ENCODE peak calls at places on chromosome 13, in four cellular contexts. One of them, this sample, is unnamed.

GRCh38 chr13:79393564-79394249 is 12.3 kb downstream of the RBM26 start:
- DNase-seq in thoracic aorta: no peak
- DNase-seq in transverse colon: peak
- DNase-seq in right atrium auricular region: no peak
- DNase-seq in this sample: no peak

GRCh38 chr13:75076476-75076875 is 405.5 kb downstream of the TBC1D4 start:
- DNase-seq in thoracic aorta: no peak
- DNase-seq in transverse colon: no peak
- DNase-seq in right atrium auricular region: no peak
- DNase-seq in this sample: no peak

GRCh38 chr13:99046851-99047250 is 69.0 kb upstream of the DOCK9 start:
- DNase-seq in thoracic aorta: no peak
- DNase-seq in transverse colon: no peak
- DNase-seq in right atrium auricular region: no peak
- DNase-seq in this sample: no peak

GRCh38 chr13:113794764-113795173 is 35.7 kb downstream of the TMEM255B start:
- DNase-seq in thoracic aorta: no peak
- DNase-seq in transverse colon: no peak
- DNase-seq in right atrium auricular region: no peak
- DNase-seq in this sample: no peak

GRCh38 chr13:46660408-46660807 is 107.4 kb downstream of the LRCH1 start:
- DNase-seq in thoracic aorta: no peak
- DNase-seq in transverse colon: no peak
- DNase-seq in right atrium auricular region: no peak
- DNase-seq in this sample: no peak

GRCh38 chr13:47897411-47898050 is 103.5 kb downstream of the SUCLA2 start:
- DNase-seq in thoracic aorta: no peak
- DNase-seq in transverse colon: no peak
- DNase-seq in right atrium auricular region: no peak
- DNase-seq in this sample: no peak

GRCh38 chr13:100131863-100132574 is 43.1 kb downstream of the PCCA start:
- DNase-seq in thoracic aorta: no peak
- DNase-seq in transverse colon: no peak
- DNase-seq in right atrium auricular region: no peak
- DNase-seq in this sample: no peak

GRCh38 chr13:25207291-25207690 is 35.2 kb upstream of the AMER2 start:
- DNase-seq in thoracic aorta: no peak
- DNase-seq in transverse colon: no peak
- DNase-seq in right atrium auricular region: no peak
- DNase-seq in this sample: no peak

GRCh38 chr13:113161433-113161832 is 3.0 kb downstream of the PROZ start:
- DNase-seq in thoracic aorta: no peak
- DNase-seq in transverse colon: no peak
- DNase-seq in right atrium auricular region: no peak
- DNase-seq in this sample: no peak

GRCh38 chr13:90640976-90641375 is 706.5 kb upstream of the MIR17HG start:
- DNase-seq in thoracic aorta: no peak
- DNase-seq in transverse colon: no peak
- DNase-seq in right atrium auricular region: no peak
- DNase-seq in this sample: no peak

GRCh38 chr13:95698047-95698749 is 21.3 kb downstream of the DNAJC3 start:
- DNase-seq in thoracic aorta: no peak
- DNase-seq in transverse colon: no peak
- DNase-seq in right atrium auricular region: no peak
- DNase-seq in this sample: no peak
- TF ChIP-seq CTCF in thoracic aorta: no peak
- TF ChIP-seq CTCF in transverse colon: peak
- TF ChIP-seq CTCF in right atrium auricular region: peak
- TF ChIP-seq CTCF in this sample: no peak

GRCh38 chr13:32045963-32046785 is 14.6 kb downstream of the FRY start:
- DNase-seq in thoracic aorta: no peak
- DNase-seq in transverse colon: no peak
- DNase-seq in right atrium auricular region: no peak
- DNase-seq in this sample: no peak

GRCh38 chr13:32045537-32045936 is 14.0 kb downstream of the FRY start:
- DNase-seq in thoracic aorta: no peak
- DNase-seq in transverse colon: no peak
- DNase-seq in right atrium auricular region: no peak
- DNase-seq in this sample: no peak

GRCh38 chr13:32048816-32049215 is 17.2 kb downstream of the FRY start:
- DNase-seq in thoracic aorta: no peak
- DNase-seq in transverse colon: no peak
- DNase-seq in right atrium auricular region: no peak
- DNase-seq in this sample: no peak

GRCh38 chr13:32047088-32047487 is 15.5 kb downstream of the FRY start:
- DNase-seq in thoracic aorta: no peak
- DNase-seq in transverse colon: no peak
- DNase-seq in right atrium auricular region: no peak
- DNase-seq in this sample: no peak

GRCh38 chr13:32047796-32048195 is 16.2 kb downstream of the FRY start:
- DNase-seq in thoracic aorta: no peak
- DNase-seq in transverse colon: no peak
- DNase-seq in right atrium auricular region: no peak
- DNase-seq in this sample: no peak
- TF ChIP-seq CTCF in thoracic aorta: no peak
- TF ChIP-seq CTCF in transverse colon: no peak
- TF ChIP-seq CTCF in right atrium auricular region: no peak
- TF ChIP-seq CTCF in this sample: no peak

GRCh38 chr13:111068009-111068350 is 47.1 kb upstream of the ARHGEF7 start:
- DNase-seq in thoracic aorta: no peak
- DNase-seq in transverse colon: no peak
- DNase-seq in right atrium auricular region: no peak
- DNase-seq in this sample: no peak
- TF ChIP-seq CTCF in thoracic aorta: no peak
- TF ChIP-seq CTCF in transverse colon: peak
- TF ChIP-seq CTCF in right atrium auricular region: peak
- TF ChIP-seq CTCF in this sample: no peak

GRCh38 chr13:109790071-109790470 is 3.7 kb upstream of the IRS2 start:
- DNase-seq in thoracic aorta: no peak
- DNase-seq in transverse colon: no peak
- DNase-seq in right atrium auricular region: no peak
- DNase-seq in this sample: no peak

GRCh38 chr13:109788372-109789195 is 2.2 kb upstream of the IRS2 start:
- DNase-seq in thoracic aorta: no peak
- DNase-seq in transverse colon: no peak
- DNase-seq in right atrium auricular region: no peak
- DNase-seq in this sample: no peak

GRCh38 chr13:109789262-109789661 is 2.9 kb upstream of the IRS2 start:
- DNase-seq in thoracic aorta: no peak
- DNase-seq in transverse colon: no peak
- DNase-seq in right atrium auricular region: no peak
- DNase-seq in this sample: no peak

GRCh38 chr13:109792416-109793090 is 6.2 kb upstream of the IRS2 start:
- DNase-seq in thoracic aorta: no peak
- DNase-seq in transverse colon: no peak
- DNase-seq in right atrium auricular region: no peak
- DNase-seq in this sample: no peak

DNA sequence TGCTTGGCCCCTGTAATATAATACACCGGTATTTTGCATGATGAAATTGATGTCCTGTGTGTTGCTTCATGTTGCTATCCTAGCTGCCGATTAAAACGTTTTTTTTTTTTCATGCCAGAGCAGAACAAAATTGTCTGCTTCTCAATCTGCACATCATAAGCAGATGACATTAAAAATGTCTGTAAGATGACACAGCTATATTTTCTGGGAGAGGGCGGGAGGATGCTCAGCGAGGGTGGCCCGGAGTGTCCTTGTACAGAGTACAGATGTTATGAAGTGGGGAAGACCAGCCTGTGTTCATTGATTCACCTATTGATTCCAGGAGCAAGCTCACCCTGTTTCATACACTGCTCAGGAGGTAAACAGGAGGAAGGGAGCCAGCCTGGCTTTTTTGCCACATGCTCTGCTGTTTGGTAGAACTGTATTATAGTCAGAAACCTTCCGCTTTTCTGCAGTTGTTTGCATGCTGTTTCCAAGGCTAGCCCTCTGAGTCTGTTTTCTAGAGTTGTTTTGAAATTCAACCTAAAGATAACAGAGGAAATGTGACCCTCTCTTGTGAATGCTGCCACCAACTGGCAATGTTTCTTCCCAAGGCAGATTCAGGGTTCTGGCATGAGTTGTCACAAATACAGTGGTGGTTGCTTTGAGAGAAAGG is 4.7 kb upstream of the IRS2 start:
- DNase-seq in thoracic aorta: no peak
- DNase-seq in transverse colon: peak
- DNase-seq in right atrium auricular region: no peak
- DNase-seq in this sample: no peak
- TF ChIP-seq CTCF in thoracic aorta: no peak
- TF ChIP-seq CTCF in transverse colon: peak
- TF ChIP-seq CTCF in right atrium auricular region: peak
- TF ChIP-seq CTCF in this sample: no peak